ENCODE peak calls at places on chromosomes 11 and 22, in four cellular contexts. V is K562, C is H1, M is A549. F is an unnamed sample.

GRCh38 chr11:22597062-22597461 is 28.6 kb downstream of the FANCF start:
- DNase-seq in V (no peak), C (no peak), M (no peak), F (no peak)

GRCh38 chr11:69817265-69818236 is 1.7 kb downstream of the FGF3 start:
- DNase-seq in V (no peak), C (peak; percentile 74), M (peak; percentile 28), F (no peak)

GRCh38 chr11:84437129-84438123 is 1151.3 kb upstream of the CCDC90B start:
- DNase-seq in V (no peak), C (peak; percentile 83), M (peak; percentile 3), F (peak; percentile 14)

GRCh38 chr22:25139062-25139461 is 60.6 kb upstream of the CRYBB3 start:
- DNase-seq in V (no peak), C (no peak), M (no peak), F (no peak)

GRCh38 chr11:134483291-134483690 is 71.2 kb upstream of the B3GAT1 start:
- DNase-seq in V (no peak), C (no peak), M (no peak), F (no peak)

GRCh38 chr11:109267293-109268095 is 154.5 kb upstream of the C11orf87 start:
- DNase-seq in V (no peak), C (no peak), M (peak; percentile 7), F (no peak)

GRCh38 chr11:60767388-60767811 is 10.7 kb downstream of the MS4A15 start:
- DNase-seq in V (peak; percentile 83), C (peak; percentile 90), M (peak; percentile 21), F (no peak)

GRCh38 chr11:118921929-118922744 is 3.6 kb downstream of the BCL9L start:
- DNase-seq in V (no peak), C (peak; percentile 73), M (peak; percentile 91), F (peak; percentile 80)

GRCh38 chr11:43746670-43747069 is 66.1 kb downstream of the HSD17B12 start:
- DNase-seq in V (peak; percentile 33), C (no peak), M (no peak), F (no peak)

GRCh38 chr22:35783943-35784614 is 66.4 kb downstream of the APOL5 start:
- DNase-seq in V (no peak), C (no peak), M (peak; percentile 73), F (no peak)

GRCh38 chr11:90593099-90593498 is 370.2 kb upstream of the CHORDC1 start:
- DNase-seq in V (no peak), C (no peak), M (no peak), F (no peak)

GRCh38 chr11:69205929-69206612 is 50.3 kb downstream of the SMIM38 start:
- DNase-seq in V (no peak), C (no peak), M (no peak), F (no peak)

GRCh38 chr11:66641834-66642233 is 3.3 kb downstream of the RBM4 start:
- DNase-seq in V (no peak), C (no peak), M (no peak), F (no peak)

GRCh38 chr22:19723165-19723989 is at the start of gene GP1BB:
- DNase-seq in V (peak; percentile 100), C (peak; percentile 74), M (peak; percentile 45), F (no peak)

GRCh38 chr11:71384561-71384960 is 63.6 kb downstream of the DHCR7 start:
- DNase-seq in V (no peak), C (no peak), M (no peak), F (no peak)

GRCh38 chr22:39174498-39175120 is 22.1 kb upstream of the CBX7 start:
- DNase-seq in V (no peak), C (peak; percentile 98), M (peak; percentile 86), F (peak; percentile 93)

GRCh38 chr22:28647216-28647615 is 32.4 kb downstream of the TTC28 start:
- DNase-seq in V (no peak), C (no peak), M (no peak), F (no peak)

GRCh38 chr11:2273311-2273710 is 2.9 kb upstream of the ASCL2 start:
- DNase-seq in V (no peak), C (no peak), M (no peak), F (no peak)

GRCh38 chr11:87754685-87755084 is 420.6 kb downstream of the RAB38 start:
- DNase-seq in V (no peak), C (no peak), M (no peak), F (no peak)

GRCh38 chr11:6431861-6432260 is 8.9 kb downstream of the HPX start:
- DNase-seq in V (no peak), C (no peak), M (peak; percentile 48), F (no peak)
- TF ChIP-seq PHF8 in V (no peak), C (no peak), M (no peak), F (no peak)

GRCh38 chr11:46977038-46977818 is 40.7 kb downstream of the CSTPP1 start:
- DNase-seq in V (no peak), C (no peak), M (no peak), F (peak; percentile 81)
- TF ChIP-seq PHF8 in V (no peak), C (no peak), M (no peak), F (no peak)

GRCh38 chr11:62449451-62449851 is 30.6 kb downstream of the SCGB1A1 start:
- DNase-seq in V (no peak), C (no peak), M (no peak), F (no peak)
- TF ChIP-seq PHF8 in V (no peak), C (no peak), M (no peak), F (no peak)

GRCh38 chr22:23061471-23062280 is 8.6 kb upstream of the GNAZ start:
- DNase-seq in V (no peak), C (no peak), M (no peak), F (no peak)
- TF ChIP-seq PHF8 in V (no peak), C (no peak), M (no peak), F (no peak)

GRCh38 chr11:12585861-12586260 is 88.4 kb upstream of the TEAD1 start:
- DNase-seq in V (no peak), C (no peak), M (no peak), F (no peak)
- TF ChIP-seq PHF8 in V (no peak), C (no peak), M (no peak), F (no peak)

GRCh38 chr11:80320765-80321164 is 879.9 kb upstream of the TENM4 start:
- DNase-seq in V (no peak), C (no peak), M (no peak), F (no peak)
- TF ChIP-seq PHF8 in V (no peak), C (no peak), M (no peak), F (no peak)

GRCh38 chr11:64232182-64233018 is 2.0 kb upstream of the VEGFB start:
- DNase-seq in V (peak; percentile 57), C (no peak), M (no peak), F (no peak)

GRCh38 chr11:64229959-64230208 is 464 bp upstream of the DNAJC4 start:
- DNase-seq in V (no peak), C (no peak), M (no peak), F (no peak)

GRCh38 chr11:64231536-64231935 is 1.2 kb downstream of the DNAJC4 start:
- DNase-seq in V (peak; percentile 25), C (no peak), M (no peak), F (no peak)

GRCh38 chr11:64230209-64230984 is at the start of gene DNAJC4:
- DNase-seq in V (peak; percentile 89), C (peak; percentile 96), M (peak; percentile 91), F (peak; percentile 96)

GRCh38 chr11:64230985-64231365 is 627 bp downstream of the DNAJC4 start:
- DNase-seq in V (no peak), C (no peak), M (no peak), F (no peak)
- TF ChIP-seq PHF8 in V (no peak), C (no peak), M (no peak), F (no peak)

GRCh38 chr11:120994460-120994859 is 29.4 kb upstream of the TBCEL start:
- DNase-seq in V (no peak), C (no peak), M (no peak), F (no peak)
- TF ChIP-seq PHF8 in V (no peak), C (no peak), M (no peak), F (no peak)

GRCh38 chr11:14259186-14259784 is 99.7 kb downstream of the RRAS2 start:
- DNase-seq in V (no peak), C (peak; percentile 57), M (no peak), F (no peak)
- TF ChIP-seq PHF8 in V (no peak), C (no peak), M (no peak), F (no peak)

F was measured in HepG2.